ENCODE peak calls at places on chromosomes 6 and 20, in six cellular contexts. C, O, S, M, Y and V are unnamed samples.

GRCh38 chr20:61736751-61737310 is 328.9 kb downstream of the TAF4 start:
- DNase-seq in C (no peak), O (no peak), S (no peak), M (no peak), Y (no peak), V (no peak)

GRCh38 chr6:119322715-119323350 is 26.7 kb downstream of the MAN1A1 start:
- DNase-seq in C (peak; percentile 34), O (no peak), S (no peak), M (no peak), Y (no peak), V (no peak)

GRCh38 chr20:4820833-4821518 is 99.3 kb downstream of the PRND start:
- DNase-seq in C (no peak), O (no peak), S (peak; percentile 58), M (no peak), Y (no peak), V (peak; percentile 39)

GRCh38 chr6:37276916-37277509 is 19.1 kb upstream of the TMEM217 start:
- DNase-seq in C (no peak), O (peak; percentile 38), S (no peak), M (no peak), Y (no peak), V (no peak)

GRCh38 chr6:111573118-111573883 is 32.4 kb downstream of the TRAF3IP2 start:
- DNase-seq in C (no peak), O (no peak), S (no peak), M (no peak), Y (peak; percentile 47), V (no peak)

GRCh38 chr6:46057792-46058191 is 42.1 kb upstream of the CLIC5 start:
- DNase-seq in C (no peak), O (no peak), S (no peak), M (no peak), Y (no peak), V (no peak)

GRCh38 chr20:44083220-44083933 is 103.6 kb downstream of the JPH2 start:
- DNase-seq in C (no peak), O (no peak), S (no peak), M (peak; percentile 63), Y (no peak), V (no peak)

GRCh38 chr20:35359335-35359997 is 52.3 kb downstream of the UQCC1 start:
- DNase-seq in C (no peak), O (no peak), S (no peak), M (no peak), Y (no peak), V (no peak)

GRCh38 chr20:46928580-46929132 is 34.0 kb downstream of the EYA2 start:
- DNase-seq in C (no peak), O (no peak), S (peak; percentile 44), M (no peak), Y (peak; percentile 23), V (peak; percentile 58)

GRCh38 chr6:30037182-30037788 is 23.8 kb upstream of the POLR1H start:
- DNase-seq in C (no peak), O (peak; percentile 38), S (no peak), M (no peak), Y (peak; percentile 30), V (no peak)

GRCh38 chr6:30730611-30731435 is 10.7 kb downstream of the TUBB start:
- DNase-seq in C (peak; percentile 86), O (peak; percentile 78), S (no peak), M (peak; percentile 71), Y (peak; percentile 77), V (no peak)

GRCh38 chr6:97316982-97317381 is 34.0 kb upstream of the MMS22L start:
- DNase-seq in C (no peak), O (no peak), S (no peak), M (no peak), Y (no peak), V (no peak)

GRCh38 chr6:126063512-126064146 is 77.3 kb downstream of the TRMT11 start:
- DNase-seq in C (no peak), O (no peak), S (no peak), M (no peak), Y (no peak), V (no peak)

GRCh38 chr6:13011612-13012146 is 295.1 kb downstream of the PHACTR1 start:
- DNase-seq in C (no peak), O (no peak), S (no peak), M (no peak), Y (peak; percentile 31), V (no peak)

GRCh38 chr6:35406666-35407065 is 45.5 kb upstream of the FANCE start:
- DNase-seq in C (no peak), O (no peak), S (no peak), M (no peak), Y (no peak), V (no peak)

GRCh38 chr6:157148391-157149323 is 174.7 kb downstream of the TMEM242 start:
- DNase-seq in C (no peak), O (no peak), S (peak; percentile 68), M (peak; percentile 82), Y (no peak), V (peak; percentile 44)

GRCh38 chr6:150334790-150335783 is 33.7 kb upstream of the IYD start:
- DNase-seq in C (peak; percentile 34), O (peak; percentile 47), S (no peak), M (peak; percentile 51), Y (peak; percentile 59), V (peak; percentile 13)

GRCh38 chr20:7383218-7383617 is 557.0 kb downstream of the HAO1 start:
- DNase-seq in C (no peak), O (no peak), S (no peak), M (no peak), Y (no peak), V (no peak)